ENCODE peak calls at places on chromosomes 6 and 20, in four cellular contexts. J is SW480, A is T-helper 1 cell, V is aorta. L is an unnamed sample.

GRCh38 chr6:17280552-17281090 is 540 bp upstream of the RBM24 start:
- DNase-seq in J (no peak), V (peak; percentile 54), A (no peak), L (peak; percentile 15)

GRCh38 chr20:18165553-18165952 is 27.9 kb downstream of the KAT14 start:
- DNase-seq in V (no peak), J (no peak), A (no peak), L (peak; percentile 47)

GRCh38 chr6:139927236-139927635 is 552.8 kb upstream of the CITED2 start:
- DNase-seq in J (no peak), V (no peak), A (no peak), L (peak; percentile 71)

GRCh38 chr6:12022903-12023522 is 10.9 kb downstream of the HIVEP1 start:
- DNase-seq in J (no peak), A (no peak), V (no peak), L (no peak)

GRCh38 chr6:167096991-167097390 is 25.9 kb upstream of the CCR6 start:
- DNase-seq in V (no peak), J (no peak), A (no peak), L (no peak)

GRCh38 chr6:42229720-42230119 is 12.1 kb upstream of the MRPS10 start:
- DNase-seq in A (no peak), J (no peak), V (no peak), L (no peak)

GRCh38 chr20:58021481-58021880 is 207.0 kb downstream of the ANKRD60 start:
- DNase-seq in V (peak; percentile 63), J (peak; percentile 53), A (no peak), L (no peak)

GRCh38 chr6:112906737-112907136 is 559.6 kb downstream of the RFPL4B start:
- DNase-seq in J (no peak), A (no peak), V (no peak), L (peak; percentile 81)

GRCh38 chr6:11911535-11911934 is 100.6 kb upstream of the HIVEP1 start:
- DNase-seq in A (no peak), J (no peak), V (no peak), L (no peak)

GRCh38 chr6:39850897-39851296 is 58.7 kb downstream of the DAAM2 start:
- DNase-seq in A (no peak), J (no peak), V (no peak), L (no peak)

GRCh38 chr20:49701313-49701731 is 12.4 kb downstream of the B4GALT5 start:
- DNase-seq in J (no peak), A (peak; percentile 44), V (no peak), L (no peak)

GRCh38 chr20:48342822-48343513 is 484.8 kb downstream of the PREX1 start:
- DNase-seq in J (no peak), A (no peak), V (no peak), L (no peak)

GRCh38 chr20:37392441-37393195 is 46.7 kb downstream of the SRC start:
- DNase-seq in V (peak; percentile 33), J (no peak), A (peak; percentile 25), L (no peak)

GRCh38 chr6:84897874-84898635 is 133.7 kb upstream of the TBX18 start:
- DNase-seq in A (no peak), J (peak; percentile 29), V (no peak), L (peak; percentile 47)

GRCh38 chr6:152459245-152459644 is 177.9 kb downstream of the SYNE1 start:
- DNase-seq in J (no peak), A (no peak), V (no peak), L (no peak)

GRCh38 chr20:14401479-14402138 is 64.2 kb upstream of the FLRT3 start:
- DNase-seq in V (no peak), J (no peak), A (no peak), L (no peak)

GRCh38 chr6:37175332-37176267 is 5.6 kb downstream of the PIM1 start:
- DNase-seq in A (peak; percentile 64), J (no peak), V (no peak), L (no peak)

GRCh38 chr6:22383016-22383415 is 86.2 kb upstream of the PRL start:
- DNase-seq in V (no peak), A (no peak), J (no peak), L (no peak)

GRCh38 chr6:82270791-82271392 is 23.3 kb upstream of the IBTK start:
- DNase-seq in A (peak; percentile 34), V (no peak), J (peak; percentile 59), L (no peak)

GRCh38 chr6:153568601-153569000 is 437.5 kb upstream of the RGS17 start:
- DNase-seq in J (no peak), A (no peak), V (no peak), L (peak; percentile 42)

GRCh38 chr20:56778765-56779195 is 149.7 kb downstream of the TFAP2C start:
- DNase-seq in A (no peak), J (peak; percentile 71), V (no peak), L (peak; percentile 34)

GRCh38 chr6:138550346-138550767 is 51.1 kb upstream of the NHSL1 start:
- DNase-seq in J (no peak), A (no peak), V (no peak), L (no peak)

GRCh38 chr6:170489836-170490235 is 63.3 kb downstream of the PSMB1 start:
- DNase-seq in J (no peak), V (no peak), A (no peak), L (no peak)